ENCODE peak calls at places on chromosome 5, in four cellular contexts. A, C, M and S are unnamed samples.

GRCh38 chr5:90131734-90132133 is 277.8 kb downstream of the CETN3 start:
- DNase-seq in A (no peak), C (no peak), M (no peak), S (no peak)

GRCh38 chr5:180315762-180316212 is 23.9 kb upstream of the MAPK9 start:
- DNase-seq in A (peak; percentile 58), C (no peak), M (peak; percentile 68), S (peak; percentile 38)

GRCh38 chr5:175867587-175868347 is 3.6 kb upstream of the CPLX2 start:
- DNase-seq in M (peak; percentile 41), A (no peak), C (no peak), S (peak; percentile 90)

GRCh38 chr5:173315495-173316352 is 12.5 kb downstream of the STC2 start:
- DNase-seq in C (no peak), M (no peak), A (no peak), S (no peak)

GRCh38 chr5:109316631-109317030 is 93.1 kb downstream of the PJA2 start:
- DNase-seq in M (no peak), C (no peak), A (no peak), S (no peak)

GRCh38 chr5:177427211-177427822 is 841 bp downstream of the GRK6 start:
- DNase-seq in M (peak; percentile 79), A (peak; percentile 13), C (no peak), S (no peak)

GRCh38 chr5:143887901-143888648 is 76.1 kb downstream of the HMHB1 start:
- DNase-seq in M (no peak), A (peak; percentile 29), C (no peak), S (no peak)

GRCh38 chr5:14569948-14570691 is 11.5 kb upstream of the OTULINL start:
- DNase-seq in M (no peak), C (no peak), A (no peak), S (peak; percentile 95)

GRCh38 chr5:119347574-119347973 is 8.2 kb upstream of the TNFAIP8 start:
- DNase-seq in M (no peak), A (no peak), C (no peak), S (no peak)

GRCh38 chr5:10602031-10602806 is 38.3 kb downstream of the ANKRD33B start:
- DNase-seq in A (no peak), M (peak; percentile 97), C (no peak), S (no peak)

GRCh38 chr5:174166231-174167079 is 120.9 kb downstream of the NSG2 start:
- DNase-seq in M (no peak), A (no peak), C (no peak), S (no peak)

GRCh38 chr5:133196441-133197085 is 144.8 kb downstream of the HSPA4 start:
- DNase-seq in M (no peak), C (no peak), A (no peak), S (no peak)

GRCh38 chr5:113171520-113171919 is 194.9 kb downstream of the DCP2 start:
- DNase-seq in M (no peak), A (no peak), C (no peak), S (no peak)

GRCh38 chr5:110054240-110054639 is 364.5 kb downstream of the MAN2A1 start:
- DNase-seq in C (no peak), A (peak; percentile 25), M (peak; percentile 19), S (peak; percentile 9)

GRCh38 chr5:139148986-139149385 is 49.2 kb downstream of the SIL1 start:
- DNase-seq in M (no peak), A (no peak), C (no peak), S (no peak)

GRCh38 chr5:139146809-139147742 is 51.1 kb downstream of the SIL1 start:
- DNase-seq in M (no peak), A (no peak), C (no peak), S (no peak)

GRCh38 chr5:139147743-139148079 is 50.5 kb downstream of the SIL1 start:
- DNase-seq in A (no peak), C (no peak), M (no peak), S (no peak)

GRCh38 chr5:139149477-139150199 is 48.5 kb downstream of the SIL1 start:
- DNase-seq in M (peak; percentile 50), C (no peak), A (no peak), S (no peak)

DNA sequence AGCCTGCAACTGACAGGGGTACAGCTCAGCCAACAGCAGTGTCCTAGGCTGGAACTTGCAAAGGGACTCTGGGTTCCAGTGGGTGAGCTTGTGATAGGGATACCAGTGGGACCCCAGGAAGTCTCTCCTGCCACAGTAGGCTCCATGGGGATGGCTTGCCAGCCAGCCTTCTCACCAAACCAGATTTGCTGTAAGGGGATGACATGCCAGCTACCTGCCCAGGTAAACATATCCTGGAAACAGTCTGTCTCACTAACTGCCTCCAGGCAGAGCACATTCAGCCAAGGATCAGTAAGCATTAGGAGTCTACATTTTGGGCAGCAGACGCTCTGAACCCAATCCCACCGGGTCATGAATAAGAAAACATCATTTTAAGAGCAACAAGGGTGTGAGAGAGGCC is 49.9 kb downstream of the SIL1 start:
- DNase-seq in A (no peak), M (no peak), C (no peak), S (no peak)
- H3K27ac ChIP-seq in A (no peak overlapping the region), M (no peak overlapping the region), C (no peak overlapping the region), S (no peak overlapping the region)

GRCh38 chr5:154648706-154649105 is 106.5 kb upstream of the LARP1 start:
- DNase-seq in M (peak; percentile 83), C (no peak), A (no peak), S (no peak)
- TF ChIP-seq JUN in M (no peak), C (no peak), A (no peak), S (no peak)

DNA sequence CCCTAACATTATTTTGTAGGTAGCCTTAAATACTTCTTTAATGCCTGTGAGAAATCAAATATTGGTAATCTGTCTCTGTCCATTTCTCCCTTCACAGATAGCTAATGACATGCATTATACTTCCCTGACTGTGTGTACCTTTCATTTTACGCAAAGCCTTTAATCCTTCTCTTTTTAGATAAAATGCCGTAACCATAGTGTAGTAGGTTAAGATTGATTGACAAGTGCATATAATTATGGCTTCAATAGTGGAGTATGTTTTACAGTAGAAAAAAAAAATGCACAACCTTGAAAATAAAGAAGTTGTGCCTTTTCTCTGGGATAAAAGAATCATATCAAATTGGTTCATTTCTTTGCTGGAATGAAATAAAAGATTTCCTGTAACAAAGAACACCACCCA is 559.6 kb upstream of the GRAMD2B start:
- DNase-seq in A (no peak), M (no peak), C (no peak), S (no peak)
- TF ChIP-seq POLR2AphosphoS5 in A (no peak), M (no peak), C (no peak), S (no peak)

DNA sequence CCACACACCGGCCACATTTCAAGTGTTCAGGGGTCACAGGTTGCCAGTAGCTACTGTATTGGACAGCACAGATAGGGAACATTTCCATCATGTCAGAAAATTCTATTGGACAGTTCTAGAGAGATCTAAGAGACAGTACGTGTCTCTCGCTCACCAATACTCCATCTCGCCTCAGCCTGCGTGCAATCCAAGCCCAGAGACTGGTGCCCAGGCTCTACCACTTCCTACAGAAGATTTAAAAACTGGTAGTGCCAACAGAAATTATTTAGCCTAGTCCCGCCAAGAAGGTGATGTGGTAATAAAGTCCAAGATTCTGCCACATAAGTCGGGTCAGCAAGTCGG is 390 bp upstream of the SNX2 start:
- DNase-seq in A (no peak), C (no peak), M (no peak), S (no peak)
- H3K27ac ChIP-seq in A (no peak overlapping the region), C (no peak overlapping the region), M (no peak overlapping the region), S (peak overlapping the region; percentile 60)

DNA sequence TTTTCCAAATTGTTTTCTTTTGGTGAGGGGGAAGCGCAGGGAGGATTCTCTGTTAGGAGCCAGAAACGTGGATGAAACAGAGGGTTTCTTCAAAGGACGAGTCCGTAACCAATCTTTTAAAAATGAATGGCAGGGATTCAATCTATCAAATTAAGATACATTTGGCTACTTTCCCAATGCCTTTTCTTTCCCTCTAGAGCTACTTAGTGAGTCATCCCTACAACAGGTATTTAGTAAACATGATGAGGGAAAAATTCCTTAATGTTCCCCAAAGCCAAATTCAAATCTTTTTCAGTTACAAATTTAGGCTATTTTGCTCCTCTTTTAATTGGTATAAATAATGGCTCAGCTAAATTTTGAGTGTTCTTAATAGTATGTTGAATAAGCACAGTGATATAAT is 366.4 kb upstream of the RIOK2 start:
- DNase-seq in A (peak; percentile 21), M (no peak), C (no peak), S (no peak)
- TF ChIP-seq JUN in A (no peak), M (no peak), C (no peak), S (no peak)

DNA sequence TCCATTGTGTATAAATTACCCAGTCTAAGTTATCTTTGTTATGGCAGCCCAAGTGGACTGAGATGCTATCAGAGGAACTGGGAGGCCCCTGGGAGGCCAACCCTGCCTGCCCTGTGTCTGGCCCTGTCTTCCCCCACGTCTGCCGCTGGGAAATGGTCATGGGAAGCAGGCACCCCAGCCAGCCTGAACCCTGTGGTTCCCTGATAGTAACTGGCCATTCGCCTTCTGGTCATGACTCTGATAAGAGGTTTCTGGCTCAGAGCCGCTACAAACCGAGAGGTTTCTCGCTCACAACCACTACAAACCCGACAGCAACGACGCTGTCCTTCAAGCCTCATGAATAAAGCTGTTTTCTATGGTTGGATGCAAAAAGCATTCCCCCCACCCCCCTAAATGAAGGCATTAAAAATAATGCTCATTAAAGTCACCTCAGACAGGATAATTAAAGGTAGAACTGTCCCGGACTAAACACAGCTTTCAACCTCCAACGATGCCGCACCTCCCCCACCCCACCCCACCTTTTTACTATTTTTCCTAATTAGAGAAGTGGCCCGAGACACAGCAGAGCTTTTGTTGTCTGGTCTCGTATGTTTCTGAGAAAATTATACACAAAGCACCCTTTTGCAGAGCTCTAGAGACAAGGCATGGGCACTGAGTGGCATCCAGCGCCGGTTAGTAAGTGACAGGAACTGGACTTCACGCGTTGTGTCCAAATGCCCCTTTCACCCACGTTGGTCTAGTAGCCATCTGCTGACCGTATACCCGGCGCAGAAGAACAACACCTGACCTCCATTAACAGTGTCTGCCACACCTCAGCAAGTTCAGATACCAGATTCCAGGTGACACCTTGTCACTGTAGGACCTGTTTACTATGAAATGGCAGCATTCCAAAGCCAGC is 140.8 kb downstream of the COL23A1 start:
- DNase-seq in C (no peak), M (peak; percentile 97), A (peak; percentile 33), S (no peak)
- TF ChIP-seq POLR2AphosphoS5 in C (no peak), M (peak; percentile 93), A (no peak), S (no peak)

DNA sequence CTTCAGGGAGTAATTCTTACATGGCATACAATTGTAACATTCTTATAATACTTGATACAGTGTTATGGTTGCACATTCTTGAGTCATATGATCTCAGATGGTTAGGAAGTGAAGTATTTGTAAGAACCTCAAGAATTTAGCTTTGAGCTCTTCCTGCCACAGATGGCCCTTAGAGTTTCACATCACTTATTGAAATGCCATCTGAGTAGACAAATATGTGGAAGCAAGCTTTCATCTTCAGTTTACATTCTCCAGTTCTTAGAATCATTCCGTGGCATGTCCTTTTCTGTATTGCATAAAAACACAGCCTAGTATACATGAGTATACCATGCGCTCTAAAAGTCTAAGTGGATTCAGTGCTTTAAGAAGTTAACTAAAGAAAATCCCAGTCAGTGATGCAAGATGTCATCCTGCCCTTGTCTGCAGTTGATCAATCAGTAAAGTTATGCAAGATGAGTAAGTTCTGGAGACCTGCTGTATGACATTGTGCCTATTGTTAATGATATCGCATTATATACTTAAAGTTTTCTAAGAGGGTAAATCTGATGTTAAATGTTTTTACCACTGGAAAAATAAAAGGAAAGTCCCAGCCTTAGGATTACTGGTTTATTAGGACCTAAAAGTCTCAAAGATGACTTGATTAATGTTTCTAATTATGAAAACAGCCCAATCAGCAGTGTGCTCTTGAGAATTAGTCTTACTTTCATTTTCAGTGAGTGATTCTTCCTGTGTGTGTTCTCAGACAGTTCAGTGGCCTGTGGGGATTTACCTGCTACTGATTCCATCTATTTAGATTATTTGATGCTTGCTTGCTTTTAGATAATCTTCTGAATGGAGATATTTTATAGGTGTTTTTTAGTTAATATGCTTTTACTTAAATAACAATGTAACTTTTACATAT is 29.4 kb downstream of the RHOBTB3 start:
- DNase-seq in A (peak; percentile 78), C (no peak), M (no peak), S (peak; percentile 71)
- H3K27ac ChIP-seq in A (peak overlapping the region; percentile 78), C (no peak overlapping the region), M (no peak overlapping the region), S (peak overlapping the region; percentile 51)

GRCh38 chr5:8418049-8418426 is 549.1 kb downstream of the MTRR start:
- DNase-seq in A (no peak), C (no peak), M (no peak), S (no peak)
- TF ChIP-seq JUN in A (no peak), C (no peak), M (no peak), S (no peak)